ENCODE peak calls at places on chromosomes 13 and 19, in six cellular contexts. C is left lung; G is effector memory CD4-positive, alpha-beta T cell; W is neuronal stem cell; Y is fibroblast of lung; N is H9. A is an unnamed sample.

GRCh38 chr13:52851153-52851962 is 2.9 kb upstream of the PCDH8 start:
- DNase-seq in W (peak), C (no peak), Y (peak), G (no peak), N (peak), A (peak)

GRCh38 chr19:30669329-30670010 is 297.3 kb downstream of the ZNF536 start:
- DNase-seq in C (no peak), W (peak), Y (peak), N (peak), G (peak), A (peak)

GRCh38 chr13:26558074-26558805 is 757 bp downstream of the WASF3 start:
- DNase-seq in G (no peak), C (no peak), W (peak), N (no peak), Y (peak), A (peak)

GRCh38 chr19:58033741-58034475 is at the start of gene ZSCAN1:
- DNase-seq in N (peak), G (no peak), C (peak), W (peak), Y (peak), A (peak)

GRCh38 chr13:67135356-67135755 is 94.8 kb downstream of the PCDH9 start:
- DNase-seq in N (no peak), Y (no peak), G (no peak), W (no peak), C (no peak), A (no peak)

GRCh38 chr19:19566306-19566705 is 28.2 kb downstream of the CILP2 start:
- DNase-seq in N (no peak), C (no peak), W (no peak), Y (peak), G (no peak), A (no peak)

GRCh38 chr13:98721825-98722510 is 30.5 kb downstream of the SLC15A1 start:
- DNase-seq in Y (no peak), N (no peak), C (no peak), W (no peak), G (no peak), A (no peak)

GRCh38 chr13:46121597-46122163 is 16.8 kb upstream of the CPB2 start:
- DNase-seq in G (no peak), Y (no peak), C (no peak), N (no peak), W (no peak), A (no peak)

GRCh38 chr19:40659116-40659515 is 31.3 kb downstream of the NUMBL start:
- DNase-seq in W (no peak), N (no peak), C (no peak), G (no peak), Y (no peak), A (no peak)

GRCh38 chr19:30165228-30165813 is 206.9 kb upstream of the ZNF536 start:
- DNase-seq in W (no peak), C (no peak), Y (no peak), G (no peak), N (no peak), A (no peak)

GRCh38 chr19:35913589-35913988 is 5.5 kb upstream of the TYROBP start:
- DNase-seq in Y (peak), W (no peak), C (no peak), N (no peak), G (no peak), A (no peak)

GRCh38 chr19:35712529-35712909 is 5.3 kb upstream of the KMT2B start:
- DNase-seq in G (no peak), Y (no peak), N (no peak), C (no peak), W (no peak), A (no peak)

GRCh38 chr19:10112037-10112751 is 701 bp downstream of the P2RY11 start:
- DNase-seq in G (peak), Y (no peak), W (no peak), N (no peak), C (peak), A (peak)

GRCh38 chr19:3976495-3977241 is 5.8 kb upstream of the DAPK3 start:
- DNase-seq in N (peak), W (no peak), C (no peak), Y (peak), G (no peak), A (no peak)

GRCh38 chr19:38527466-38528136 is 90.2 kb downstream of the MAP4K1 start:
- DNase-seq in W (no peak), Y (no peak), G (no peak), C (no peak), N (peak), A (no peak)

GRCh38 chr19:46919324-46919723 is 58.5 kb downstream of the ARHGAP35 start:
- DNase-seq in G (no peak), W (no peak), Y (peak), C (no peak), N (no peak), A (no peak)

GRCh38 chr13:104301216-104301975 is 1235.2 kb upstream of the SLC10A2 start:
- DNase-seq in C (no peak), W (no peak), G (no peak), N (no peak), Y (peak), A (no peak)

GRCh38 chr19:53977429-53977990 is 13.9 kb upstream of the CACNG6 start:
- DNase-seq in Y (peak), W (peak), N (peak), G (peak), C (peak), A (peak)

GRCh38 chr13:24899601-24900000 is 135.6 kb downstream of the RNF17 start:
- DNase-seq in G (no peak), N (no peak), Y (peak), W (no peak), C (no peak), A (no peak)

GRCh38 chr19:51422053-51422448 is 4.6 kb upstream of the SIGLEC10 start:
- DNase-seq in Y (peak), N (peak), C (peak), W (peak), G (peak), A (peak)

GRCh38 chr13:23348270-23349126 is 85.0 kb downstream of the SACS start:
- DNase-seq in N (no peak), W (no peak), G (no peak), C (no peak), Y (no peak), A (no peak)

GRCh38 chr13:105597573-105597972 is 937.9 kb downstream of the EFNB2 start:
- DNase-seq in W (no peak), Y (no peak), G (no peak), N (no peak), C (no peak), A (no peak)

GRCh38 chr19:14439014-14439413 is 5.9 kb downstream of the PKN1 start:
- DNase-seq in C (no peak), Y (no peak), G (no peak), N (no peak), W (no peak), A (no peak)

GRCh38 chr19:38264486-38265212 is at the start of gene SPINT2:
- DNase-seq in Y (no peak), C (peak), W (peak), G (peak), N (peak), A (peak)

GRCh38 chr13:20711301-20712044 is 8.0 kb downstream of the IL17D start:
- DNase-seq in Y (no peak), W (no peak), N (peak), G (no peak), C (no peak), A (no peak)

GRCh38 chr13:51729853-51730553 is 74.0 kb downstream of the DHRS12 start:
- DNase-seq in C (no peak), G (no peak), N (no peak), W (no peak), Y (peak), A (no peak)

GRCh38 chr19:49056101-49056901 is 1.2 kb downstream of the CGB7 start:
- DNase-seq in W (peak), N (peak), G (peak), C (peak), Y (peak), A (peak)

GRCh38 chr13:24723206-24723605 is 40.8 kb upstream of the RNF17 start:
- DNase-seq in W (no peak), Y (no peak), G (no peak), C (no peak), N (no peak), A (no peak)

GRCh38 chr13:53060840-53061485 is 32.4 kb downstream of the OLFM4 start:
- DNase-seq in Y (no peak), W (no peak), G (no peak), N (no peak), C (no peak), A (no peak)

GRCh38 chr19:18231775-18232174 is 5.5 kb upstream of the PDE4C start:
- DNase-seq in Y (no peak), G (no peak), W (no peak), N (no peak), C (no peak), A (no peak)

GRCh38 chr13:108895220-108895704 is 265.9 kb downstream of the MYO16 start:
- DNase-seq in Y (peak), N (no peak), G (no peak), W (peak), C (no peak), A (no peak)

GRCh38 chr19:3115916-3116602 is 19.8 kb upstream of the GNA15 start:
- DNase-seq in W (no peak), N (peak), G (no peak), C (no peak), Y (peak), A (no peak)

GRCh38 chr19:3693030-3693925 is 7.0 kb downstream of the PIP5K1C start:
- DNase-seq in C (no peak), N (no peak), Y (no peak), W (no peak), G (no peak), A (no peak)

GRCh38 chr19:23415561-23416191 is 20.4 kb upstream of the ZNF91 start:
- DNase-seq in N (peak), W (peak), Y (peak), C (peak), G (no peak), A (no peak)

GRCh38 chr19:46660008-46660517 is 919 bp downstream of the DACT3 start:
- DNase-seq in C (peak), G (no peak), Y (no peak), W (peak), N (peak), A (no peak)

GRCh38 chr13:21826214-21827015 is 155.5 kb downstream of the FGF9 start:
- DNase-seq in C (no peak), Y (no peak), N (no peak), W (no peak), G (no peak), A (no peak)

GRCh38 chr19:55690109-55690768 is 15.2 kb downstream of the EPN1 start:
- DNase-seq in N (no peak), C (peak), G (no peak), Y (no peak), W (no peak), A (peak)

GRCh38 chr13:44783987-44784734 is 205.1 kb downstream of the NUFIP1 start:
- DNase-seq in C (no peak), N (no peak), W (no peak), G (no peak), Y (no peak), A (no peak)
- H3K27ac ChIP-seq in C (no peak), N (no peak), W (no peak), G (no peak), Y (no peak), A (no peak)

GRCh38 chr13:114112231-114112825 is 20.1 kb downstream of the RASA3 start:
- DNase-seq in W (no peak), Y (no peak), G (no peak), C (peak), N (no peak), A (no peak)

GRCh38 chr13:114113961-114114360 is 18.5 kb downstream of the RASA3 start:
- DNase-seq in C (peak), Y (no peak), G (no peak), W (no peak), N (no peak), A (no peak)

GRCh38 chr13:114111577-114111976 is 20.8 kb downstream of the RASA3 start:
- DNase-seq in C (peak), N (no peak), G (no peak), Y (no peak), W (no peak), A (no peak)

GRCh38 chr13:114115191-114115671 is 17.2 kb downstream of the RASA3 start:
- DNase-seq in Y (peak), W (no peak), C (peak), G (no peak), N (no peak), A (peak)

DNA sequence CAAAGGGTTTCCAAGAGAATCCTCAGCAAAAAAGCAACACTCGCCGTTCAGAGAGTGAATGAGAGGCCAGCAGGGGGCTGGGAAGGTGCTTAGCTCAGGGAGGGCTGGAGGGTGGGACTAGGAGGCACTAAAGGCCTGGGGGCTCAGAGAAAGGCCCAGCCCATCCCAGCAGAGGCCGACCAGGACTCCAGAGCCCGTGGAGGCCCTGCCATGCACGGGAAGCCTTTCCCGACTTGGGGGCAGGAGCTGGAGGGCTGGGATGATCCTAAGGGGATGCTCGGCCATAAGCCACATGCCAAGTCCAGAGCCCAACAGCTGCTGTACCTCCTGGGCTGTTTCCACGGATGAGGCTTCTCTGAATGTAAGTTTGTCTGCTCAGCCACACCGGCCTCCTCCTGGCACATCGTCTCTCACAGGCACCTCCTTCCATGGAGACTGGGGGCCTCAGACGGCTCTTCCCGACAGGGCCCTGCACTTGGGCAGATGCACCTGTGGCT is 19.5 kb downstream of the RASA3 start:
- DNase-seq in Y (no peak), N (no peak), C (peak), G (no peak), W (no peak), A (no peak)
- H3K27ac ChIP-seq in Y (peak), N (no peak), C (no peak), G (peak), W (peak), A (no peak)

GRCh38 chr19:1253514-1254080 is 5.2 kb downstream of the MIDN start:
- DNase-seq in C (no peak), W (no peak), N (no peak), G (no peak), Y (peak), A (no peak)
- H3K27ac ChIP-seq in C (peak), W (peak), N (no peak), G (peak), Y (peak), A (peak)

DNA sequence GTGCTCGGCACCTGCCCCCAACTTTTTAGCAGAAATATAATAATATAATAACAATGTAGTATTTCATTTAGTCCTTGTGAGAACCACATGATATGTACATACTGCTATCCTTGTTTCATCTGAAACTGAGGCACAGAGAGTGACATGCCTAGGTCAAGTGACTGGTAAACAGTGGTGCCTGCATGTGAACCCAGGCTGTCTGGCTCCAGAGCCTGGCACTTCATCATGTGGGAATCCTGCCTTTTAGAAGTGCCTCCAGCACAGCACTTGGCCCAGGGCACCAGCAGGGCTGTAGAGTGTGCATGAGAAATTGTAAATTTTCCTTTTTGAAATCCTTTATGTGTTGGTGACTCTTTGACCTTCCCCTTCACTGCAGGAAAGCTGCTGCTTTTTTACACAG is 27.4 kb downstream of the PRAM1 start:
- DNase-seq in G (no peak), C (no peak), W (no peak), Y (no peak), N (no peak), A (no peak)
- H3K27ac ChIP-seq in G (no peak), C (no peak), W (no peak), Y (no peak), N (no peak), A (no peak)

DNA sequence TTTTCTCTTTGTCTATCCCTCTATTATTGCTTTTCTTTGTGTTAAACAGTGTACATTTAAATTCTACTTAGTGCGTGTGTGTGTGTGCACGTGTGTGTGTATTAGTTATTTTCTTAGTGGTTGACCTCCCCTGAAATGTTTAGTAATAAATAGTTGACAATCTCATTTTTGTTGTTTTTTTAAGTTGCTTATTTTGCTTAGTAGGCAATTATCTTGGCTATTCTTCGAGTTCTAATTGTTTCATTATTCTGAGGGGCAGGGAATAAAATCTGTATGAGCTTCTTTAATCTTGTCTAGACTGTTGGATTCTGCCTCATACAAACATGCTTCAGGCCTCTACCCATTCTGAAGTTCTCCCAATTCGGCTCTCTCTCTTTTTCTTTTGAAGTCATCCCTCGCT is 1169.0 kb upstream of the ATXN8OS start:
- DNase-seq in Y (no peak), N (no peak), G (no peak), W (no peak), C (no peak), A (no peak)
- H3K27ac ChIP-seq in Y (no peak), N (no peak), G (no peak), W (no peak), C (no peak), A (no peak)

GRCh38 chr19:6522712-6523111 is 8.1 kb upstream of the TNFSF9 start:
- DNase-seq in C (no peak), Y (no peak), W (no peak), G (no peak), N (no peak), A (no peak)
- H3K27ac ChIP-seq in C (no peak), Y (no peak), W (no peak), G (no peak), N (no peak), A (no peak)

GRCh38 chr19:12295191-12295590 is 508 bp upstream of the ZNF44 start:
- DNase-seq in Y (no peak), C (no peak), N (no peak), G (no peak), W (no peak), A (no peak)
- H3K27ac ChIP-seq in Y (peak), C (peak), N (no peak), G (peak), W (peak), A (peak)

A was measured in lower lobe of right lung.